ENCODE peak calls at places on chromosomes 1 and 21, in ten cellular contexts. R is GM06990; W is GDM1; M is stimulated activated naive CD8-positive, alpha-beta T cell treated with anti-CD3 and anti-CD28 coated beads, Interleukin-15, Interleukin-2, amounts not matched to agents 100 U/mL and 50 U/mL, for 24 hours; Z is anterior cingulate cortex; I is cerebellar nuclear complex; U is HS-5; N is mesendoderm; T is HT1080; P is HT-29. D is an unnamed sample.

GRCh38 chr21:40215941-40216340 is 348.7 kb downstream of the PCP4 start:
- DNase-seq in I (no peak), U (no peak), W (no peak), M (no peak), Z (no peak), N (no peak), R (no peak), P (no peak), T (no peak), D (no peak)

GRCh38 chr1:25458550-25459298 is 28.0 kb downstream of the MACO1 start:
- DNase-seq in M (no peak), R (no peak), I (no peak), N (no peak), U (no peak), T (no peak), P (no peak), W (no peak), Z (no peak), D (no peak)

GRCh38 chr1:205455581-205456382 is at the start of gene BLACAT1:
- DNase-seq in T (no peak), P (no peak), Z (no peak), M (no peak), W (no peak), R (no peak), N (peak; percentile 83), U (no peak), I (no peak), D (no peak)

GRCh38 chr1:145847827-145848226 is 2.4 kb downstream of the NUDT17 start:
- DNase-seq in I (no peak), Z (no peak), P (no peak), M (no peak), W (no peak), N (no peak), U (no peak), R (no peak), T (no peak), D (no peak)

GRCh38 chr1:94806451-94806861 is 13.7 kb upstream of the SLC44A3 start:
- DNase-seq in W (no peak), Z (no peak), P (no peak), U (no peak), N (no peak), R (no peak), T (peak; percentile 31), M (no peak), I (no peak), D (no peak)

GRCh38 chr1:66464802-66465201 is 69.2 kb upstream of the SGIP1 start:
- DNase-seq in Z (no peak), U (peak; percentile 98), W (no peak), M (no peak), I (no peak), T (peak; percentile 88), R (no peak), N (no peak), P (no peak), D (peak; percentile 99)

GRCh38 chr1:214123061-214123784 is 135.4 kb downstream of the PROX1 start:
- DNase-seq in N (peak; percentile 97), P (peak; percentile 86), U (peak; percentile 5), R (no peak), W (no peak), M (no peak), Z (no peak), I (peak; percentile 30), T (peak; percentile 64), D (no peak)

GRCh38 chr1:50416553-50417453 is 6.4 kb downstream of the DMRTA2 start:
- DNase-seq in I (no peak), M (no peak), T (no peak), N (peak; percentile 85), Z (no peak), W (no peak), U (no peak), R (no peak), P (no peak), D (no peak)

GRCh38 chr21:31991356-31992331 is 118.8 kb downstream of the HUNK start:
- DNase-seq in T (no peak), R (no peak), N (peak; percentile 34), U (no peak), P (peak; percentile 1), M (no peak), W (no peak), I (no peak), Z (no peak), D (no peak)

GRCh38 chr1:228141082-228141870 is 1.2 kb downstream of the GUK1 start:
- DNase-seq in R (peak; percentile 39), I (no peak), P (peak; percentile 59), W (no peak), T (no peak), U (no peak), M (peak; percentile 35), N (no peak), Z (no peak), D (no peak)

GRCh38 chr21:45049725-45050359 is 24.5 kb upstream of the ADARB1 start:
- DNase-seq in Z (no peak), I (no peak), M (no peak), N (no peak), T (no peak), U (no peak), R (no peak), W (no peak), P (no peak), D (no peak)

GRCh38 chr21:45293726-45294401 is 6.2 kb upstream of the POFUT2 start:
- DNase-seq in T (no peak), I (no peak), W (no peak), Z (no peak), U (no peak), P (no peak), R (no peak), N (no peak), M (no peak), D (no peak)

GRCh38 chr1:89499320-89499719 is 25.3 kb upstream of the LRRC8B start:
- DNase-seq in P (no peak), Z (no peak), N (no peak), M (no peak), U (no peak), W (no peak), R (no peak), I (no peak), T (no peak), D (no peak)

GRCh38 chr1:12602633-12603024 is 15.4 kb downstream of the DHRS3 start:
- DNase-seq in I (no peak), W (no peak), U (no peak), R (no peak), P (no peak), Z (no peak), T (no peak), M (no peak), N (no peak), D (no peak)

GRCh38 chr21:45331521-45332257 is 44.0 kb upstream of the POFUT2 start:
- DNase-seq in Z (no peak), U (no peak), P (no peak), T (no peak), N (no peak), R (no peak), W (no peak), M (no peak), I (no peak), D (no peak)

GRCh38 chr21:37198989-37199924 is 67.9 kb downstream of the VPS26C start:
- DNase-seq in R (no peak), T (peak; percentile 83), Z (no peak), M (no peak), N (no peak), I (no peak), W (no peak), P (peak; percentile 38), U (no peak), D (no peak)

GRCh38 chr1:87329756-87330200 is 1.1 kb downstream of the LMO4 start:
- DNase-seq in R (no peak), N (peak; percentile 28), U (no peak), M (no peak), I (no peak), T (no peak), P (no peak), Z (no peak), W (no peak), D (no peak)

GRCh38 chr21:25838809-25839208 is 104.0 kb downstream of the GABPA start:
- DNase-seq in U (no peak), P (no peak), N (no peak), T (peak; percentile 49), W (no peak), I (no peak), M (no peak), R (no peak), Z (no peak), D (peak; percentile 10)

GRCh38 chr1:173573596-173573995 is 29.3 kb downstream of the SLC9C2 start:
- DNase-seq in N (no peak), W (no peak), U (no peak), T (peak; percentile 48), Z (no peak), P (no peak), I (no peak), R (no peak), M (no peak), D (no peak)

GRCh38 chr1:59249738-59250137 is 47.2 kb upstream of the FGGY start:
- DNase-seq in R (no peak), U (no peak), P (no peak), W (no peak), N (no peak), Z (no peak), M (no peak), I (no peak), T (no peak), D (no peak)

GRCh38 chr1:229087339-229087738 is 183.6 kb upstream of the RAB4A start:
- DNase-seq in U (no peak), Z (no peak), T (no peak), P (no peak), W (no peak), I (no peak), N (no peak), M (no peak), R (no peak), D (no peak)

GRCh38 chr1:59116920-59117542 is 179.9 kb upstream of the FGGY start:
- DNase-seq in U (no peak), M (peak; percentile 26), P (no peak), T (peak; percentile 68), N (peak; percentile 65), W (peak; percentile 36), I (no peak), R (no peak), Z (no peak), D (peak; percentile 30)

GRCh38 chr1:41950820-41951219 is 32.1 kb upstream of the HIVEP3 start:
- DNase-seq in W (no peak), P (no peak), N (no peak), M (peak; percentile 11), T (no peak), I (no peak), R (peak; percentile 39), Z (no peak), U (no peak), D (no peak)

GRCh38 chr1:157199421-157199755 is 61.2 kb upstream of the ETV3 start:
- DNase-seq in W (no peak), U (no peak), M (no peak), N (no peak), R (no peak), P (peak; percentile 15), T (peak; percentile 4), Z (no peak), I (no peak), D (no peak)

GRCh38 chr1:82366694-82367093 is 566.0 kb downstream of the ADGRL2 start:
- DNase-seq in I (no peak), R (no peak), M (no peak), T (peak; percentile 24), N (no peak), Z (no peak), P (no peak), W (no peak), U (no peak), D (no peak)

GRCh38 chr1:63454269-63454668 is 68.8 kb downstream of the ITGB3BP start:
- DNase-seq in R (no peak), M (no peak), T (no peak), N (peak; percentile 33), U (no peak), I (no peak), P (no peak), W (no peak), Z (no peak), D (no peak)

GRCh38 chr1:117930173-117930447 is 571 bp downstream of the WDR3 start:
- DNase-seq in U (no peak), P (peak; percentile 31), T (no peak), W (no peak), I (no peak), N (no peak), Z (no peak), R (no peak), M (no peak), D (no peak)

GRCh38 chr1:116569776-116570357 is 959 bp downstream of the CD58 start:
- DNase-seq in Z (no peak), N (no peak), U (no peak), M (peak; percentile 49), R (peak; percentile 77), W (no peak), T (peak; percentile 38), P (peak; percentile 61), I (no peak), D (no peak)

D was measured in GM04503.